ENCODE peak calls at places on chromosomes 4 and X, in four cellular contexts. S is endothelial cell, N is GM20000, Z is IMR-90. V is an unnamed sample.

GRCh38 chrX:129957241-129958099 is 25.0 kb upstream of the BCORL1 start:
- DNase-seq in S (peak), N (peak), Z (peak), V (peak)

GRCh38 chrX:16892504-16893362 is 22.6 kb upstream of the RBBP7 start:
- DNase-seq in S (peak), N (peak), Z (peak), V (peak)

GRCh38 chr4:52996261-52997131 is 134.4 kb downstream of the RASL11B start:
- DNase-seq in S (no peak), N (no peak), Z (peak), V (peak)

GRCh38 chr4:146439999-146440398 is 81.7 kb downstream of the SLC10A7 start:
- DNase-seq in S (no peak), N (no peak), Z (no peak), V (no peak)

GRCh38 chr4:83118869-83119268 is 4.3 kb upstream of the PLAC8 start:
- DNase-seq in S (no peak), N (no peak), Z (no peak), V (peak)

GRCh38 chrX:41275661-41276609 is 58.0 kb upstream of the DDX3X start:
- DNase-seq in S (peak), N (peak), Z (peak), V (peak)

GRCh38 chr4:102466298-102466697 is 34.9 kb upstream of the NFKB1 start:
- DNase-seq in S (no peak), N (no peak), Z (peak), V (peak)

GRCh38 chr4:16914208-16914607 is 15.8 kb upstream of the LDB2 start:
- DNase-seq in S (peak), N (no peak), Z (peak), V (peak)

GRCh38 chrX:3592184-3592583 is 121.3 kb downstream of the PRKX start:
- DNase-seq in S (no peak), N (no peak), Z (no peak), V (no peak)

GRCh38 chr4:86918539-86919072 is 16.2 kb upstream of the AFF1 start:
- DNase-seq in S (no peak), N (no peak), Z (peak), V (peak)

GRCh38 chr4:14169460-14169859 is 541.9 kb upstream of the BOD1L1 start:
- DNase-seq in S (no peak), N (no peak), Z (peak), V (peak)

GRCh38 chr4:159150380-159150779 is 47.5 kb downstream of the RAPGEF2 start:
- DNase-seq in S (no peak), N (no peak), Z (no peak), V (no peak)

GRCh38 chr4:168488800-168489404 is 8.0 kb upstream of the PALLD start:
- DNase-seq in S (no peak), N (no peak), Z (no peak), V (no peak)

GRCh38 chr4:95867919-95868318 is 28.0 kb downstream of the PDHA2 start:
- DNase-seq in S (no peak), N (no peak), Z (no peak), V (peak)

GRCh38 chr4:105607876-105608275 is 55.5 kb downstream of the ARHGEF38 start:
- DNase-seq in S (no peak), N (no peak), Z (no peak), V (no peak)

GRCh38 chrX:12890467-12890866 is 16.0 kb upstream of the TLR8 start:
- DNase-seq in S (no peak), N (peak), Z (no peak), V (no peak)

DNA sequence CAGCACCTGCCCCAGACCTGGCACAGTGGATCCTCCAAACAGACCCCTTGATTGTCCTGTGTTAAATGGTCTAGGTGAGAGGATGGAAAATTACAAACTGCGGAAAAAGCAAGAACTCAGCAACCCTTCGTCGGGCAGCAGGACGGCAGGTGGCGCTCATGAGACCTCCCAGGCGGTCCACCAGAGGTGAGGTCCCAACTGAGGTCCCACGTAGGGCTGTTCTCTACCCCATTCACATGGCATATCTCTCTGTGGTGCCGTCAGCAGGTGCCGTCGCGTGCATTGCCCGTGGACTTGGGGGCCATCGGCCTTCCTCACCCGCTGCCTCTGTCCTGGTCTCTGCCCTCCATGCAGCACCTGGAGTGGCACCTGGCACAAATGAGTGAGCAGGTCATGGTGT is 88.2 kb downstream of the CRMP1 start:
- DNase-seq in S (no peak), N (no peak), Z (no peak), V (no peak)
- TF ChIP-seq CTCF in S (no peak), N (no peak), Z (no peak), V (no peak)

DNA sequence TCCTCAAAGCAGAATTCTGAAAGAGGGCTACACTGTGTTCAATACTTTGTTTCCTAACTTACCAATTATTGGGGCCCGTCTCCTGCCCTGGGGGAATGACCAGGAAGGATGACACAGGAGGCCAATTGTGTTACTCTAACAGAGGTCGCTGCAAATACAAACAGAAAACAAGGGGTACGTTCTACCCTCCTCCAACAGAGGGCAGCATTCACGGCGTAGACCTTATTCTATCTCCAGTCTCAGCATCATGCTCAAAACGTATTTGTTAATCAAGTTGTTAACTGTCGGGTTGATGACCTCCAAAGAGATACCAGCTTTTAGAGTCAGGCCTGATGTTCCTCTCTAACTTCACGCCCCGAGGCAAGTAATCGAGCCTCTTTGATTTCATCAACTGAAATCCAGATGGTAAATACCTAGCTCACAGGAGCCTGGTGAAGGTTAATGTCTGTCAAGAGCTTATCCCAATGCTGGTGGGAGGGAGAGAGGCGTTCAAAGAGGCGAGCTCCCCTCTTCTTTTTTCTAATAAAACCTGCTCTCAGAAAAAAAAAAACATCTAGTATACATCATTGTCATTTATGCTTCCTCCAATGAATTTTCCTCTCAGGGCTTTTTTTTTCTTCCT is 181.0 kb upstream of the KCNIP4 start:
- DNase-seq in S (peak), N (peak), Z (peak), V (peak)
- TF ChIP-seq CTCF in S (peak), N (no peak), Z (peak), V (peak)

GRCh38 chrX:44906041-44906440 is 33.1 kb downstream of the KDM6A start:
- DNase-seq in S (no peak), N (no peak), Z (no peak), V (no peak)

GRCh38 chrX:44906542-44906941 is 33.6 kb downstream of the KDM6A start:
- DNase-seq in S (no peak), N (no peak), Z (no peak), V (no peak)

GRCh38 chrX:44903107-44903506 is 30.1 kb downstream of the KDM6A start:
- DNase-seq in S (no peak), N (no peak), Z (peak), V (peak)

GRCh38 chrX:44903842-44904530 is 31.0 kb downstream of the KDM6A start:
- DNase-seq in S (no peak), N (no peak), Z (no peak), V (no peak)

DNA sequence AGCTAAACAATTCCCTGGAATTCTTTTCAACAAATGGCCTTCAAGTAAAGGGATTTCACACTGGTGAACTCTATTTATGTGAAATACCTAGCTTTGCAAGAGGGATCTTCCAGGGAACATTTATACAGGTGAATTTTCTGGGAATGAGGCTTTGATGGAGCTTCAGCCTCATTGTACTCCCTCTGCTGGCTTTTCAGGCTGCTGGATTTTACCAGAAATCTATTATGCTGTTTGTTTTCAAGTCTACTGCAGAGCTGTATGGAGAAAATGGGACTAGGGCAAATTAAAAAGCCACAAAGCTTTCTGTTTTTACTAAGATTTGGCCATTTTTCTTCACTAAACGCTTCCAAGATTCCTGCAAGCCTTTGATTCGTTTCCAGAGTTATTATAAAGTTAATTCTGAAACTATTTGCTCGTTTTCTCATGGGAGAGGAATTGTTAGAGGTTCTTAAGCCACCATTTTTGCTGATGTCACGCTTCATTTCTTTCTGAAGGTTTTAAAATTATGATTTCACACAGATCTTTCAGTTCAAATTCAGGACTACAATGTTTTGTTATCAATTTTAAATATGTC is 31.6 kb downstream of the KDM6A start:
- DNase-seq in S (no peak), N (no peak), Z (no peak), V (no peak)
- TF ChIP-seq CTCF in S (no peak), N (no peak), Z (no peak), V (peak)

DNA sequence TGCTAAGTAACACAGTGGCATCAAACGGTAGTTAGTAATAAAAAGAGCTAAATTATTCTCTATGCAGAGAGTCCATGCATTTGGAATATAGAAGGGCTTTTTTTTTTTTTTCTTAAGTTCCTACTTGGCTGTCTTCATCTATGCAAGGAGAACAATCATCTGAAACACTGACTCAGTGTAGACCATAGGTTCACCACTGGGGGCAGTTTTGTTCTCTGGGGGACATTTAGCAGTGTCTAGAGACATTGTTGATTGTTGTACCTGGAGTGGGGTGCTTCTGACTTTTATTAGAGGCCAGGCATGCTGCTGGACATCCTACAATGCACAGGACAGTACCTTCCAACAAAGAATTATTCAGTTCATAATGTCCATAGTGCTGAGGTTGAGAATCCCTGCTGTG is 41.2 kb downstream of the TMA16 start:
- DNase-seq in S (no peak), N (no peak), Z (no peak), V (no peak)
- TF ChIP-seq CTCF in S (no peak), N (no peak), Z (no peak), V (no peak)

DNA sequence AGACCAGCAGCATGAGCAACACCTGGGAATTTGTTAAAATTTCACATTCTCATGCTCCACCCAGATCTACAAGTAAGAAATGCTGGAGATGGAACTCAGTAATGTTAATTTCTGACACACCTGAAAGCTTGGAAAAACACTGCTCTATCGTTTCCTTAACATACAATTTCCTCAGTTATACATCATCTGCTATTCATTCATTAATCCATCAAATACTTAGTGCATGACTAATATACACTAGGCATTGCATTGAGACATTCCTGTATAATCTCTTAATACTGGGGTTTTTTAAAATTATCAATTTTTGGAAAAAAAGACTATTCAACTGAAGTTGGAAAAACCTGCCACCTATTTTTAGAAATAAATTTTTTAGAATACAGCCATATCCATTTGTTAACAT is 106.1 kb downstream of the CHM start:
- DNase-seq in S (no peak), N (no peak), Z (no peak), V (no peak)
- TF ChIP-seq CTCF in S (no peak), N (no peak), Z (no peak), V (no peak)

GRCh38 chrX:112636951-112637541 is 42.7 kb downstream of the LHFPL1 start:
- DNase-seq in S (no peak), N (no peak), Z (peak), V (peak)
- TF ChIP-seq CTCF in S (no peak), N (no peak), Z (no peak), V (no peak)

GRCh38 chrX:109845996-109846395 is 112.9 kb upstream of the ACSL4 start:
- DNase-seq in S (no peak), N (no peak), Z (no peak), V (peak)
- TF ChIP-seq CTCF in S (no peak), N (no peak), Z (no peak), V (no peak)

GRCh38 chr4:98601719-98602118 is 56.7 kb downstream of the TSPAN5 start:
- DNase-seq in S (no peak), N (no peak), Z (no peak), V (peak)
- TF ChIP-seq CTCF in S (no peak), N (no peak), Z (no peak), V (no peak)

DNA sequence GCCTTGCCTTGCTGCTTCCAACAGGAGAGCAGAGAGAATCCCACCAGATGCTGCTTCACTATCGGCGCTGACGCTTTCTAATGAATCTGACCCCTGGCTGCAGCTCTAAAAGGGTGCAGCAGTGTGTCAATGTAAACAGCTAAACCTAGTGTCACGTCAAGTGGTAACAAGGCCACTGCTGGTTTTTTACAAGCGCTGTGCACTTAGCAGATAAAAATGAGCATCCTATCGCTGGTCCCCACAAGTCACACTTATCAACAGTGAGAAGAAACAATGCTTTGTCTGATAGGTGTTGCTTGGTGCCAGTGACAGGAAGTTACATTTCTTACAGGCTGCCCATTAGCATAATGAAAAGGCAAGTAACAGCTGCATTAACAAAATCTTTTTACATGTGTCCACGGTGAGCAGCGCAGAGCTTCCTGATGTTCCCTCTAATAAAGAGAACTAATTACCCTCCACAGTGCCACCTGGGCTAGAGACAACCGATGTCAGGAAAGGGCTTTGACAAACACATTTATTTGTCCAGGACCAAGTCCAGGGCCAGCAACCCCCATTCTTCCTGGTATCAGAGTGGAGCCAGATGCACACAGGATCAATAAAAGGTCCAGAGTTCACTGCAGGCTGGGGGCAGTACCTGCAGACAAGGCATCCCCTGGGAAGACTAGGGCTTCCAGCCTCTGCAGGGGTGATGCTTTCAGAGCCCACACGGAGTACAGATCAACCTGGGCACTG is 176.0 kb downstream of the MGST2 start:
- DNase-seq in S (no peak), N (no peak), Z (no peak), V (no peak)
- TF ChIP-seq CTCF in S (no peak), N (no peak), Z (no peak), V (no peak)

GRCh38 chr4:6331018-6331417 is 61.4 kb downstream of the WFS1 start:
- DNase-seq in S (no peak), N (peak), Z (peak), V (peak)
- TF ChIP-seq CTCF in S (no peak), N (peak), Z (peak), V (peak)

V was measured in fibroblast of mammary gland.